ENCODE peak calls at places on chromosome 20, in four cellular contexts. N is K562, W is HCT116, T is Panc1. Z is an unnamed sample.

GRCh38 chr20:40962733-40963504 is 65.7 kb upstream of the TOP1 start:
- DNase-seq in N (peak; percentile 80), W (peak; percentile 51), T (peak; percentile 25), Z (peak; percentile 72)

GRCh38 chr20:37405351-37405897 is 59.5 kb downstream of the SRC start:
- DNase-seq in N (no peak), W (no peak), T (no peak), Z (no peak)

GRCh38 chr20:22248052-22248667 is 336.2 kb downstream of the FOXA2 start:
- DNase-seq in N (peak; percentile 14), W (no peak), T (no peak), Z (peak; percentile 35)

GRCh38 chr20:48025061-48025515 is 239.8 kb upstream of the SULF2 start:
- DNase-seq in N (no peak), W (no peak), T (no peak), Z (no peak)

GRCh38 chr20:47160240-47160639 is 196.3 kb downstream of the ZMYND8 start:
- DNase-seq in N (no peak), W (no peak), T (no peak), Z (no peak)

GRCh38 chr20:52470561-52470960 is 279.0 kb upstream of the ZFP64 start:
- DNase-seq in N (no peak), W (no peak), T (no peak), Z (no peak)

GRCh38 chr20:62523473-62524203 is 47.8 kb upstream of the GATA5 start:
- DNase-seq in N (peak; percentile 99), W (peak; percentile 49), T (no peak), Z (peak; percentile 80)

GRCh38 chr20:1941226-1941625 is 46.0 kb downstream of the SIRPA start:
- DNase-seq in N (no peak), W (no peak), T (no peak), Z (no peak)

GRCh38 chr20:40434122-40434521 is 254.9 kb downstream of the MAFB start:
- DNase-seq in N (no peak), W (no peak), T (no peak), Z (no peak)

GRCh38 chr20:39633689-39634088 is 671.5 kb downstream of the DHX35 start:
- DNase-seq in N (no peak), W (no peak), T (no peak), Z (no peak)

GRCh38 chr20:43448748-43449535 is 8.8 kb upstream of the SRSF6 start:
- DNase-seq in N (peak; percentile 69), W (peak; percentile 36), T (peak; percentile 46), Z (peak; percentile 70)

DNA sequence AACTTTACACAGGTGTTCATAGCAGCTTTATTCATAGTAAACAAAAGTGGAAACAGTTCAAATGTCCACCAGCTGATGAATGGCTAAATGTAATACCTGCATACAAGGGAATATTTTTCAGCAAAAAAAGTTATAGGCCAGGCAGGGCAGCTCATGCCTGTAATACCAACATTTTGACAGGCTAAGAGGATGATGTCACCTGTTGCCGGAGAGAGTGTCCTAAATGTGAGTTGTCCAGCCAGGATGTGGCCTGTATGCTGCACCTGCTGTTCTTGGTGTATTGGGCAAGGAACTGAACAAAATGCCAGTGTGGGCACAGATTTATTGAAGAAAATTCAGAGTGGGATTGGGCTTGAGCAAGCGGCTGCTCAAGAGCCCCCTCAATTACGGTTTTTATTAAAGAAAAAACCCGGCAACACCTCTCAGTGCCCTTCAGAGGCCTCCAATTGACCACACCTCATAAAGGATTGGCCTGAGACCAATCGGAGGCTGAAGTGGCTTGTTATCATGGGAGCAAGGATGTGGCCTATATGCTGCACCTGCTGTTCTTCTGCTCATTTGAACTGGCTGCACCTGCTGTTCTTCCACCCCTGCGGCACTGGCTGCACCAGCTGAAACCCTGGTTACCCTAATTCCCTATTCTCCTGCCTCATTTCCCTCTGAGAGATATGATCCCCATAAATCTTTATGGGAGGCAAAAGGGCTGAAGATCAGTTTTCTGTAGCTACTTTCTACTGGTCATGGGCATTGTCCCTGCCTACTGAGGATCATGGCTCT is 164.3 kb upstream of the PROKR2 start:
- DNase-seq in N (no peak), W (no peak), T (no peak), Z (no peak)
- TF ChIP-seq TCF7L2 in N (no peak), W (no peak), T (no peak), Z (no peak)

GRCh38 chr20:58046311-58046710 is 182.1 kb downstream of the ANKRD60 start:
- DNase-seq in N (no peak), W (no peak), T (no peak), Z (no peak)

GRCh38 chr20:58051367-58051766 is 177.1 kb downstream of the ANKRD60 start:
- DNase-seq in N (no peak), W (no peak), T (no peak), Z (no peak)

GRCh38 chr20:58045156-58045555 is 183.3 kb downstream of the ANKRD60 start:
- DNase-seq in N (no peak), W (no peak), T (no peak), Z (no peak)

GRCh38 chr20:58045579-58045978 is 182.9 kb downstream of the ANKRD60 start:
- DNase-seq in N (no peak), W (no peak), T (no peak), Z (no peak)

DNA sequence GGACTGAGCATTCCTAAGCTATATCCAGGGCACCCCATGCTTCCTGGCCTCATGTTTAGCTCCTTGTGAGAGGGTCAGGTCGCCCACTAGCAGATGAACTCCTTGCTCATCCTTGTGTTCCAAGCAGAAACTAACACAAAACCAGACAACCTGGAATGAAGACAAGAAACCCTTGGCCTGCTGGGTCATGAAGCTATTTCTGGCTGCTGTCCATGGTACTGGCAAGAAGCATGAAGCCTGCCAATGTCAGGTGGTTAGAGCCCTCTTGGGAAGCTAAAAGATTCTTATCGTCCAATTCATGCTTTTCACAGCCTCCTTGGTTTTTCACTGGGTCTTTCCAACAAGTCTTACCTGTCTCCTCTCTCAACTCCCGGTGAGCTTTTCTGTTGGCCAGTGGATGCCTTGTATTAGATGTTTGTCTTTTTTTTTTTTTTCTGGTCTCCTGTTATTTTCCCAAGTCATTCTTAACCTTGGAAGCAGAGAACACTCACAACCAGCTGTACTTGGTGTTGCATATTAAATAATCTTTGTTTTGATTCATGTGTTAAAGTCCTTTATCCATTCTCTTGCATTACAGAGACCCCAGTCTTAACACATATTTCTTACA is 180.3 kb downstream of the ANKRD60 start:
- DNase-seq in N (peak; percentile 17), W (no peak), T (no peak), Z (peak; percentile 16)
- TF ChIP-seq TCF7L2 in N (no peak), W (no peak), T (no peak), Z (no peak)

DNA sequence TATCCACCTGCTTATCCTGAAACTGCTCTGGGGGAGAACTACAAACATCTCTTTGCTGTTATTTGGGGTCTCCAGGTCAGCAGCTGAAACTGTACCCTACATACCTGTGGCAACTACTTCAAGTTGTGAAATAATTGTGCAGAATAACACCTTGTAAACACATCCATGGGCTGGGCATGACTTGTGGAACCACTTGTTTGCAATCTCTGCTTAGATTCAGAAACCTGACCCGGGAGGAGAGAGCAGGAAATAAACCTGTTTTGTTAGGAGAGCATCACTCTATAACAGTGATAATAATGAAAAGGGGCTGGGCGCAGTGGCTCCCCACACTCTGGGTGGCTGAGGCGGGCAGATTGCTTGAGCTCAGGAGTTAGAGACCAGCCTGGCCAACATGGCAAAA is 183.1 kb downstream of the NFATC2 start:
- DNase-seq in N (no peak), W (no peak), T (no peak), Z (no peak)
- TF ChIP-seq TCF7L2 in N (no peak), W (no peak), T (no peak), Z (no peak)

DNA sequence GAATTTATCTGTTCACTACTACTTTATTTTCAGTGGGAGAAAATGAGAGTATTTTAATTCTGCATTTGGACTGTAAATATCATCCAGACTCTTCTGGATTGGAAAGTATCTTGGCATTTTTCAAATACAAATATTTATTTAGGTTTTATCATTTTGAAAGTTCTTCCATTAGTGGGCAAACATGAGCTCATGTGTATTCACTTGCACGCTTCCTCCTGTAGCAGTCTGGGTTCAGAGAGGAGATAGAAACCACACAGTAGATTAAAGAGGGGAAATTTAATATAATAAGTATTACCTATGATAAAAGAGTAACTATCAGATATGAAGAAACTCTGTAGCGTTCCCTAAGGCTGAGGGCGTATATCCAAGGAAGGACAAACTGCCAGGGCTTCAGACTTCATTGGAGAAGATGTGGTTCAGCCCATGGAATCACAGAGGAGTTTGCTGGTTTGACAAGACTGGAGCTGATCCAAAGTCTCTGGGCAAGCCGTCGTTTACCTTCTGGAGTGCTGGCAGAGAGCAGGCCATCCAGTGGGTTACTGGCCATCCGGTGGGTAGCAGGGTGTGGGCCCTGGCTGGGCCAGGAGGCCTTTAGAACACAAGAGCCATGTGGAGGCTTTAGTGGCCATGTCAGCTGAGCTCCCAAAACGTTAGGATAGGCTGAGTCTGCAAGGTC is 44.3 kb downstream of the KCNS1 start:
- DNase-seq in N (no peak), W (no peak), T (no peak), Z (no peak)
- TF ChIP-seq TCF7L2 in N (no peak), W (no peak), T (no peak), Z (no peak)

GRCh38 chr20:50456452-50457324 is 53.5 kb upstream of the PTPN1 start:
- DNase-seq in N (no peak), W (no peak), T (no peak), Z (no peak)

GRCh38 chr20:50459124-50459918 is 50.9 kb upstream of the PTPN1 start:
- DNase-seq in N (no peak), W (no peak), T (no peak), Z (no peak)

GRCh38 chr20:50453533-50453932 is 56.6 kb upstream of the PTPN1 start:
- DNase-seq in N (no peak), W (no peak), T (no peak), Z (no peak)

GRCh38 chr20:50460115-50460607 is 50.0 kb upstream of the PTPN1 start:
- DNase-seq in N (no peak), W (no peak), T (no peak), Z (no peak)

DNA sequence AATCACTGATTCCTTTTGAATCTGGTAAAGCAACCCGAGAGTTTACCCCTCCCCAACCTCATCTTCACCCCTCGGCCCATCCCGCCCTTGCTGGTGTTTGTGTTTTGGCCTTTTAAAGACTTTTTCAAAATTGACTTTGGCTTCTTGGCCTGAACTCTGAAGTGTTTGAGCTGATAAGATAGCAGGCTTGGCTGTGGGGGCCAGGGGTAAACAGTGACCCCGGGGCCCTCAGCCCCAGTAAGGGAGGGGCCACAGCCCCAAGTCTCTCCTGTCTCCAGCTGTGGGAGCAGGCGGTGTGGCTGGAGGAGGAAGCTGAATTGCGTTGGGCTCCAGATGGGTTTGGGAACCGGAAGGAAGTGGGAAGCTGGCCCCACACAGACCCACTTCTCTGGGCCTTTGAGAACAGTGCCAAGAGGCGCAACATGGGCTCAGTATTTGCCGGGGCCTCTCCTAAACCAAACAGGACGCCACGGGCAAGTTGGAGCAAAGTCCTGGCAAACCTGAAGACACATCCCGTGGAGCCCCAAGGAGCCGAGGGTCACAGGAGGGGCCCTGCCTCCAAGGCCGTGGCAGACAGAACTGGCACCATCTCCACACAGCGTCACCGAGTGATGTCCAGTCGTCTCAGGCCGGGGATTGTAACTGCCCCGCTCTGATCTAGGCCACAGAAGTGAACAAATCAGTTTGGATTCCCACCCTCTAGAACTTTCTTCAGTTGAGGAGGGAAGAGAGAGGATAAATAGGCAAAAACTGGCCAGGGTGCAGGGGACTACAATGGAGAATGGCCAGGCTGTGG is 54.3 kb upstream of the PTPN1 start:
- DNase-seq in N (no peak), W (no peak), T (no peak), Z (peak; percentile 75)
- TF ChIP-seq TCF7L2 in N (no peak), W (no peak), T (no peak), Z (no peak)